ENCODE peak calls at places on chromosomes 6 and 20, in nine cellular contexts. C is fibroblast of pulmonary artery, J is nephron progenitor cell, Y is breast epithelium, B is left ventricle myocardium inferior, Z is AG09309, A is GM20000, D is IMR-90, W is GM06990. P is an unnamed sample.

GRCh38 chr20:8209061-8209460 is 77.0 kb downstream of the PLCB1 start:
- DNase-seq in C (peak), J (no peak), Y (no peak), B (no peak), Z (no peak), A (peak), D (no peak), W (peak), P (no peak)

GRCh38 chr20:61328906-61329558 is 77.0 kb downstream of the CDH4 start:
- DNase-seq in C (no peak), J (no peak), Y (no peak), B (no peak), Z (no peak), A (peak), D (peak), W (peak), P (no peak)

GRCh38 chr20:58713801-58714339 is 21.3 kb downstream of the NPEPL1 start:
- DNase-seq in C (no peak), J (no peak), Y (peak), B (peak), Z (no peak), A (no peak), D (no peak), W (no peak), P (no peak)

GRCh38 chr20:17771206-17772004 is 71.6 kb downstream of the BANF2 start:
- DNase-seq in C (no peak), J (no peak), Y (no peak), B (no peak), Z (no peak), A (no peak), D (no peak), W (no peak), P (no peak)

GRCh38 chr6:138527376-138528092 is 28.2 kb upstream of the NHSL1 start:
- DNase-seq in C (no peak), J (no peak), Y (no peak), B (no peak), Z (no peak), A (no peak), D (no peak), W (no peak), P (no peak)

GRCh38 chr6:34240329-34241248 is 3.9 kb downstream of the HMGA1 start:
- DNase-seq in C (no peak), J (no peak), Y (no peak), B (no peak), Z (no peak), A (peak), D (no peak), W (no peak), P (no peak)

GRCh38 chr20:53643031-53643832 is 49.6 kb upstream of the ZNF217 start:
- DNase-seq in C (peak), J (no peak), Y (no peak), B (no peak), Z (no peak), A (peak), D (peak), W (peak), P (no peak)

GRCh38 chr6:106508836-106509235 is 120.5 kb downstream of the RTN4IP1 start:
- DNase-seq in C (peak), J (no peak), Y (no peak), B (no peak), Z (no peak), A (no peak), D (peak), W (no peak), P (no peak)

GRCh38 chr6:30819287-30819917 is 64.9 kb upstream of the DDR1 start:
- DNase-seq in C (no peak), J (no peak), Y (no peak), B (no peak), Z (no peak), A (no peak), D (peak), W (no peak), P (no peak)

GRCh38 chr6:56916849-56917551 is 37.9 kb upstream of the BEND6 start:
- DNase-seq in C (no peak), J (no peak), Y (no peak), B (no peak), Z (no peak), A (no peak), D (no peak), W (no peak), P (no peak)

GRCh38 chr6:133609404-133610270 is 279.3 kb upstream of the TCF21 start:
- DNase-seq in C (peak), J (no peak), Y (no peak), B (no peak), Z (peak), A (no peak), D (peak), W (no peak), P (peak)

GRCh38 chr6:137240168-137240567 is 21.0 kb upstream of the IFNGR1 start:
- DNase-seq in C (peak), J (no peak), Y (peak), B (peak), Z (peak), A (no peak), D (peak), W (no peak), P (peak)

GRCh38 chr20:3808544-3808943 is 11.8 kb upstream of the AP5S1 start:
- DNase-seq in C (no peak), J (no peak), Y (no peak), B (no peak), Z (no peak), A (no peak), D (no peak), W (no peak), P (no peak)

GRCh38 chr6:164415832-164416563 is 893.4 kb downstream of the C6orf118 start:
- DNase-seq in C (peak), J (no peak), Y (no peak), B (no peak), Z (no peak), A (no peak), D (no peak), W (no peak), P (no peak)

GRCh38 chr20:41179961-41180360 is 42.6 kb downstream of the PLCG1 start:
- DNase-seq in C (no peak), J (no peak), Y (peak), B (no peak), Z (no peak), A (no peak), D (no peak), W (no peak), P (no peak)

GRCh38 chr6:36851149-36851614 is 11.9 kb upstream of the CPNE5 start:
- DNase-seq in C (peak), J (peak), Y (peak), B (no peak), Z (peak), A (peak), D (peak), W (no peak), P (peak)

GRCh38 chr6:3732345-3733141 is 19.0 kb downstream of the PXDC1 start:
- DNase-seq in C (peak), J (peak), Y (peak), B (peak), Z (peak), A (peak), D (peak), W (no peak), P (peak)

GRCh38 chr20:33685328-33686007 is 717 bp downstream of the E2F1 start:
- DNase-seq in C (no peak), J (no peak), Y (no peak), B (no peak), Z (no peak), A (peak), D (no peak), W (peak), P (no peak)

GRCh38 chr6:158762787-158763439 is 56.3 kb downstream of the EZR start:
- DNase-seq in C (no peak), J (no peak), Y (no peak), B (no peak), Z (no peak), A (no peak), D (no peak), W (no peak), P (no peak)

GRCh38 chr6:38493929-38494547 is 145.7 kb downstream of the BTBD9 start:
- DNase-seq in C (peak), J (peak), Y (peak), B (peak), Z (peak), A (peak), D (peak), W (peak), P (peak)

GRCh38 chr6:157427969-157428368 is 47.0 kb downstream of the ZDHHC14 start:
- DNase-seq in C (no peak), J (no peak), Y (no peak), B (no peak), Z (no peak), A (no peak), D (no peak), W (no peak), P (no peak)

GRCh38 chr6:3718407-3718806 is 33.1 kb downstream of the PXDC1 start:
- DNase-seq in C (no peak), J (no peak), Y (no peak), B (no peak), Z (no peak), A (no peak), D (no peak), W (no peak), P (no peak)

GRCh38 chr6:5746392-5747140 is 260.2 kb downstream of the NRN1 start:
- DNase-seq in C (no peak), J (peak), Y (no peak), B (no peak), Z (no peak), A (no peak), D (no peak), W (no peak), P (no peak)

GRCh38 chr6:53641348-53641747 is 24.2 kb downstream of the KLHL31 start:
- DNase-seq in C (no peak), J (no peak), Y (no peak), B (no peak), Z (no peak), A (no peak), D (no peak), W (no peak), P (no peak)
- TF ChIP-seq CTCF in C (no peak), J (no peak), Y (no peak), B (no peak), Z (no peak), A (no peak), D (no peak), W (no peak), P (no peak)

DNA sequence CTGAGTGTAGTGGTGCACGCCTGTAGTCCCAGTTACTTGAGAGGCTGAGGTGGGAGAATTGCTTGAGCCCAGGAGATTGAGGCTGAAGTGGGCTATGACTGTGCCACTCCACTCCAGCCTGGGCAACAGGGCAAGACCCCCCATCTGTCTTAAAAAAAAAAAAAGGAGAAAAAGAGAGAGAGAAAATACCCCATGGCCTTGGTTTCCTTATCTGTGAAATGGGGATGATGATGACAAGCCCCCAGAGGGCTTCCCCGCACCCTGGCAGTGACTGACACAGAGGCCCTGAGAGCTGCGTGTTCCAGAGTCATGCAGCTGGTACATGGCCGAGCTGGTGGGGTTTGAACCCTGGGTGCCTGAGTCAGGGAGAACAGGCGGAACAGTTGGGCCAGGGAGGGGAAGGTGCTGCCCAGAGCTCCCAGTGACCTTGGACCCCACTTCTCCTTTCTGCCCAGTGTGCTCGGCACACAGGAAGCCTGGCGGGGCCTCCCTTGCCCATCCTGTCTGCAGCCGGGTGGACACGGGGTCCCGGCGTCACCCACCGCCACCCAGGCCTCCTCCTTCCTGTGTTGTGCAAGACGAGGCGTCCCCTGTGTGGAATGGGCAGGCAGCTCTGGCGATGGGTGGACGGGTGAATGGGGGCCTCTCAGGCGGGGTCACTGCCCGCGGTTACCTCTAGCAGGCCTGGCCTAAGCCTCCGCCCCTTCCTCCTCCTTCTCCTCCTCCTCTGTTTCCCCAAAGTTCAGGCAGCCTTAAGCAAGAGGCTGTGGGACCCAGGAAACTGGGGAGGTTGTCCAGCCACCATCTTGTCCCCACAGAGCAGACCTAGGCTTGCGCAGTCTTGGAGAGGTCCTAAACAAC is 84.2 kb downstream of the CEBPB start:
- DNase-seq in C (no peak), J (no peak), Y (no peak), B (peak), Z (no peak), A (no peak), D (no peak), W (no peak), P (no peak)
- TF ChIP-seq CTCF in C (no peak), J (no peak), Y (no peak), B (no peak), Z (no peak), A (no peak), D (no peak), W (no peak), P (no peak)

GRCh38 chr20:43448748-43449535 is 8.8 kb upstream of the SRSF6 start:
- DNase-seq in C (peak), J (peak), Y (no peak), B (no peak), Z (no peak), A (peak), D (peak), W (no peak), P (no peak)
- TF ChIP-seq CTCF in C (peak), J (peak), Y (peak), B (peak), Z (peak), A (peak), D (peak), W (peak), P (peak)

GRCh38 chr6:55445648-55446204 is 118.5 kb downstream of the GFRAL start:
- DNase-seq in C (peak), J (peak), Y (no peak), B (no peak), Z (no peak), A (no peak), D (peak), W (peak), P (no peak)

GRCh38 chr6:55450007-55450406 is 122.7 kb downstream of the GFRAL start:
- DNase-seq in C (peak), J (no peak), Y (no peak), B (no peak), Z (no peak), A (no peak), D (peak), W (no peak), P (no peak)

GRCh38 chr6:55443238-55444134 is 116.2 kb downstream of the GFRAL start:
- DNase-seq in C (no peak), J (no peak), Y (no peak), B (no peak), Z (no peak), A (no peak), D (no peak), W (no peak), P (no peak)

GRCh38 chr6:55448446-55448845 is 121.2 kb downstream of the GFRAL start:
- DNase-seq in C (peak), J (no peak), Y (no peak), B (no peak), Z (no peak), A (no peak), D (peak), W (no peak), P (no peak)

GRCh38 chr6:55449219-55449618 is 122.0 kb downstream of the GFRAL start:
- DNase-seq in C (no peak), J (no peak), Y (no peak), B (no peak), Z (no peak), A (no peak), D (no peak), W (no peak), P (no peak)
- TF ChIP-seq CTCF in C (no peak), J (no peak), Y (no peak), B (no peak), Z (no peak), A (no peak), D (no peak), W (no peak), P (no peak)

GRCh38 chr20:55684578-55684977 is 320.7 kb downstream of the CBLN4 start:
- DNase-seq in C (no peak), J (peak), Y (no peak), B (no peak), Z (no peak), A (no peak), D (no peak), W (no peak), P (no peak)

GRCh38 chr20:55685425-55685824 is 319.9 kb downstream of the CBLN4 start:
- DNase-seq in C (no peak), J (no peak), Y (no peak), B (no peak), Z (no peak), A (no peak), D (no peak), W (no peak), P (no peak)

GRCh38 chr20:55685848-55686247 is 319.5 kb downstream of the CBLN4 start:
- DNase-seq in C (no peak), J (no peak), Y (no peak), B (no peak), Z (no peak), A (no peak), D (no peak), W (no peak), P (no peak)
- TF ChIP-seq CTCF in C (no peak), J (no peak), Y (no peak), B (no peak), Z (no peak), A (no peak), D (no peak), W (no peak), P (no peak)

GRCh38 chr6:82780334-82780733 is 285.3 kb downstream of the UBE3D start:
- DNase-seq in C (no peak), J (no peak), Y (no peak), B (no peak), Z (no peak), A (no peak), D (no peak), W (no peak), P (no peak)

GRCh38 chr6:82786251-82786650 is 279.4 kb downstream of the UBE3D start:
- DNase-seq in C (no peak), J (peak), Y (no peak), B (no peak), Z (no peak), A (no peak), D (no peak), W (no peak), P (no peak)

GRCh38 chr6:82785206-82785605 is 280.4 kb downstream of the UBE3D start:
- DNase-seq in C (no peak), J (no peak), Y (no peak), B (no peak), Z (no peak), A (no peak), D (no peak), W (no peak), P (no peak)

GRCh38 chr6:82781805-82782204 is 283.8 kb downstream of the UBE3D start:
- DNase-seq in C (no peak), J (no peak), Y (no peak), B (no peak), Z (no peak), A (no peak), D (no peak), W (no peak), P (no peak)

DNA sequence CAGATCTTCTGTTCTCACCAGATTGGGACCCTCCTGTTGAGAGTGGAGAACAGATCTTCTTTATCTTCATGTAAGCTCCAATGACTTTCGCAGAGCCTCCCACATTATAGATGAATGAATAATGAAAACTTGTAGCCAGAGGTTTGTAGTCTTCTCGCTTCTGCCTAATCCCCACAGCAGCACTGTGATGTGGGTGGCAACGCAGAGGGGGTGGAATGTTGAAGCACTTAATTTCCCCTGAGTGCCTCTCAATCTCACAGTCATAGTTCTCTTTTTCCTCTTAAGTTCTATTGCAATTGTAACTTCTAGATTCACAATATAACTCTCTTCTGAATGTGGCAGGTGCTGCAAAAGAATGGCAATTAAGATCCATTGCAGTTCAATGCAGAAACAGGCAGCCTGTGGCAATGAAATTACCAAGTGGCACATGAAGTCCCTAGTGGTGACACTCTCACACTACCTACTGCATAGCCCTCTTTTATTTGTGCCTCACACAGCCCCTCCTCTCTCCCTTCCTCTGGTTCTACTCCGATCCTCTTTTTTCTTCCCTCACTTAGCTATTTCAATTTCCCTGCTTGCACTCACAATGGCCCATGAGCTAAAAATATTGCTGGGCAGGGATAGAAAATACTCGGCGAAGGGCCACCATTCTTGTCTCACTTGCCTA is 281.9 kb downstream of the UBE3D start:
- DNase-seq in C (no peak), J (peak), Y (no peak), B (no peak), Z (no peak), A (no peak), D (no peak), W (no peak), P (no peak)
- TF ChIP-seq CTCF in C (no peak), J (peak), Y (no peak), B (no peak), Z (no peak), A (no peak), D (no peak), W (peak), P (no peak)

GRCh38 chr6:70150521-70150920 is 152.4 kb downstream of the COL9A1 start:
- DNase-seq in C (no peak), J (no peak), Y (no peak), B (no peak), Z (no peak), A (no peak), D (no peak), W (no peak), P (no peak)
- TF ChIP-seq CTCF in C (no peak), J (no peak), Y (no peak), B (no peak), Z (no peak), A (no peak), D (no peak), W (no peak), P (no peak)

GRCh38 chr20:428658-429200 is 20.6 kb downstream of the RBCK1 start:
- DNase-seq in C (no peak), J (no peak), Y (no peak), B (no peak), Z (no peak), A (no peak), D (no peak), W (no peak), P (no peak)
- TF ChIP-seq CTCF in C (no peak), J (no peak), Y (no peak), B (no peak), Z (no peak), A (no peak), D (no peak), W (no peak), P (no peak)

GRCh38 chr6:152394303-152394702 is 242.9 kb downstream of the SYNE1 start:
- DNase-seq in C (no peak), J (no peak), Y (no peak), B (no peak), Z (no peak), A (no peak), D (no peak), W (no peak), P (no peak)
- TF ChIP-seq CTCF in C (no peak), J (no peak), Y (no peak), B (no peak), Z (no peak), A (no peak), D (no peak), W (no peak), P (no peak)

DNA sequence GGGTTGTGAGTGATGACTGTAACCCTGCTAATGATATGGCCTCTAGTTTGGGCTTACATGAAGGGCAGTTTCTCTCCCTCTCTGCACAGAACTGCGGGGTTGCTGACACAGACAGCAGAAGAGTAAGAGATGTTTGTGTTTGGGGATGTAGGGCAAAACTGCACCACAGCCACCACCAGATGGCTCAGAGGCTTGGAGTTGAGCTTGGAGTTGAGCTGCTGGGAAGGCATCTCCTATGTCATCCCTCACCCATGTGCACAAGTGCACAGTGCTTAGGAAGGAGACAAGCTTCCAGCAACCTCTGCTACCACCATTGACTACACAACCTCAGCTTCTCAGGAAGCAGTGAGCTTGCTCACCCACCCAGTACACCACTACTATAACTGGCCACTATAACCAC is 303.9 kb upstream of the DEFB112 start:
- DNase-seq in C (no peak), J (no peak), Y (no peak), B (no peak), Z (no peak), A (no peak), D (no peak), W (no peak), P (no peak)
- TF ChIP-seq CTCF in C (no peak), J (no peak), Y (no peak), B (no peak), Z (no peak), A (no peak), D (no peak), W (no peak), P (no peak)

P was measured in AG09319.